ENCODE peak calls at places on chromosomes 12 and 14, in nine cellular contexts. H is HT-29; V is activated CD8-positive, alpha-beta T cell treated with anti-CD3 and anti-CD28 coated beads for 36 hours; J is NCI-H2029 treated with DMSO at 0.1 percent for 48 hours; I is naive B cell; B is GM04503; N is iris pigment epithelial cell; Y is bronchial epithelial cell; Z is GM23248. G is an unnamed sample.

GRCh38 chr14:61607570-61608244 is 87.6 kb upstream of the HIF1A start:
- DNase-seq in B (no peak), J (no peak), I (peak), H (no peak), N (no peak), Y (no peak), V (peak), Z (no peak), G (no peak)

GRCh38 chr14:30753452-30753851 is 120.9 kb upstream of the COCH start:
- DNase-seq in N (no peak), Z (no peak), I (no peak), B (no peak), Y (no peak), V (no peak), J (no peak), H (no peak), G (no peak)

GRCh38 chr12:44827832-44828438 is 48.2 kb downstream of the NELL2 start:
- DNase-seq in I (no peak), Y (no peak), B (no peak), N (no peak), H (no peak), V (no peak), Z (no peak), J (no peak), G (no peak)

GRCh38 chr12:50507930-50508329 is 3.1 kb downstream of the DIP2B start:
- DNase-seq in J (no peak), Z (no peak), N (no peak), Y (peak), I (no peak), H (no peak), B (no peak), V (peak), G (no peak)

GRCh38 chr12:110116623-110117022 is 7.5 kb upstream of the IFT81 start:
- DNase-seq in V (no peak), J (no peak), I (no peak), Z (no peak), H (no peak), Y (no peak), B (no peak), N (no peak), G (no peak)

GRCh38 chr12:8466171-8466692 is 10.5 kb downstream of the CLEC6A start:
- DNase-seq in I (no peak), B (no peak), J (no peak), V (no peak), Z (no peak), N (no peak), H (no peak), Y (no peak), G (no peak)

GRCh38 chr12:115937345-115937744 is 340.1 kb downstream of the MED13L start:
- DNase-seq in J (no peak), B (no peak), N (no peak), I (no peak), H (no peak), V (no peak), Y (no peak), Z (no peak), G (no peak)

GRCh38 chr12:65343801-65344200 is 65.3 kb downstream of the MSRB3 start:
- DNase-seq in B (no peak), I (no peak), V (no peak), H (no peak), Z (no peak), Y (no peak), N (no peak), J (no peak), G (no peak)

GRCh38 chr12:102216086-102216691 is 18.6 kb upstream of the PMCH start:
- DNase-seq in Z (peak), J (no peak), V (no peak), Y (peak), H (no peak), I (no peak), B (peak), N (peak), G (no peak)

GRCh38 chr14:69543341-69544249 is 31.1 kb downstream of the CCDC177 start:
- DNase-seq in Y (peak), B (peak), I (no peak), N (peak), H (peak), Z (peak), J (no peak), V (peak), G (no peak)

GRCh38 chr12:105233045-105233905 is 2.7 kb downstream of the APPL2 start:
- DNase-seq in N (no peak), I (no peak), J (no peak), V (no peak), Y (no peak), H (no peak), Z (peak), B (no peak), G (no peak)

GRCh38 chr12:19222566-19222965 is 93.0 kb downstream of the PLEKHA5 start:
- DNase-seq in I (no peak), Z (peak), V (no peak), N (peak), J (no peak), Y (no peak), B (no peak), H (no peak), G (no peak)

GRCh38 chr14:36950812-36951211 is 221.6 kb downstream of the SLC25A21 start:
- DNase-seq in I (no peak), J (no peak), N (no peak), Y (no peak), B (no peak), Z (no peak), H (no peak), V (no peak), G (no peak)

GRCh38 chr14:99793213-99794155 is at the start of gene EML1:
- DNase-seq in Z (peak), I (peak), B (no peak), Y (peak), N (peak), V (peak), H (no peak), J (no peak), G (peak)

GRCh38 chr12:122844366-122844971 is 9.2 kb downstream of the HIP1R start:
- DNase-seq in I (no peak), H (no peak), V (no peak), B (no peak), N (no peak), Y (no peak), J (no peak), Z (no peak), G (no peak)

GRCh38 chr12:92747151-92747550 is 44.4 kb downstream of the PLEKHG7 start:
- DNase-seq in Y (peak), N (no peak), J (no peak), I (no peak), H (no peak), B (no peak), Z (no peak), V (no peak), G (no peak)

GRCh38 chr12:124387510-124387855 is 92.6 kb downstream of the RFLNA start:
- DNase-seq in Y (no peak), N (peak), J (no peak), V (no peak), H (no peak), I (no peak), B (no peak), Z (peak), G (no peak)

GRCh38 chr14:75831455-75831854 is 150.3 kb downstream of the TGFB3 start:
- DNase-seq in Y (peak), V (peak), Z (peak), N (peak), B (peak), H (peak), J (peak), I (no peak), G (no peak)

GRCh38 chr14:65637780-65638179 is 225.2 kb downstream of the FUT8 start:
- DNase-seq in N (peak), Z (peak), V (peak), I (no peak), H (no peak), B (no peak), Y (peak), J (no peak), G (peak)

GRCh38 chr12:23096321-23096720 is 471.4 kb downstream of the ETNK1 start:
- DNase-seq in I (no peak), N (no peak), Z (no peak), Y (peak), J (no peak), V (no peak), B (no peak), H (no peak), G (no peak)

GRCh38 chr12:15856097-15856982 is 25.8 kb upstream of the STRAP start:
- DNase-seq in I (peak), J (peak), Y (peak), H (peak), B (no peak), V (peak), N (peak), Z (peak), G (peak)

GRCh38 chr14:25122188-25122587 is 72.2 kb upstream of the STXBP6 start:
- DNase-seq in N (peak), I (no peak), H (no peak), Z (peak), V (no peak), B (no peak), J (no peak), Y (no peak), G (no peak)

G was measured in GM13976.